ENCODE peak calls at places on chromosomes 5 and 9, in six cellular contexts. One of them, this sample, is unnamed.

GRCh38 chr5:88269222-88269771 is 652 bp upstream of the TMEM161B start:
- DNase-seq in GM23338: peak
- DNase-seq in M059J: peak
- DNase-seq in astrocyte of the spinal cord: peak
- DNase-seq in activated naive CD4-positive, alpha-beta T cell treated with anti-CD3 and anti-CD28 coated beads, Interleukin-2, amount 50 U/mL, for 16 hours: peak
- DNase-seq in IMR-90: peak
- DNase-seq in this sample: peak

GRCh38 chr5:59745422-59745863 is 148.1 kb downstream of the PDE4D start:
- DNase-seq in GM23338: no peak
- DNase-seq in M059J: peak
- DNase-seq in astrocyte of the spinal cord: peak
- DNase-seq in activated naive CD4-positive, alpha-beta T cell treated with anti-CD3 and anti-CD28 coated beads, Interleukin-2, amount 50 U/mL, for 16 hours: no peak
- DNase-seq in IMR-90: peak
- DNase-seq in this sample: no peak

GRCh38 chr5:35158627-35159369 is 71.5 kb downstream of the PRLR start:
- DNase-seq in GM23338: no peak
- DNase-seq in M059J: no peak
- DNase-seq in astrocyte of the spinal cord: no peak
- DNase-seq in activated naive CD4-positive, alpha-beta T cell treated with anti-CD3 and anti-CD28 coated beads, Interleukin-2, amount 50 U/mL, for 16 hours: no peak
- DNase-seq in IMR-90: no peak
- DNase-seq in this sample: no peak

GRCh38 chr5:17216176-17216973 is 1.1 kb upstream of the BASP1 start:
- DNase-seq in GM23338: peak
- DNase-seq in M059J: peak
- DNase-seq in astrocyte of the spinal cord: peak
- DNase-seq in activated naive CD4-positive, alpha-beta T cell treated with anti-CD3 and anti-CD28 coated beads, Interleukin-2, amount 50 U/mL, for 16 hours: peak
- DNase-seq in IMR-90: peak
- DNase-seq in this sample: peak

GRCh38 chr9:7790819-7791182 is 8.8 kb downstream of the DMAC1 start:
- DNase-seq in GM23338: no peak
- DNase-seq in M059J: no peak
- DNase-seq in astrocyte of the spinal cord: no peak
- DNase-seq in activated naive CD4-positive, alpha-beta T cell treated with anti-CD3 and anti-CD28 coated beads, Interleukin-2, amount 50 U/mL, for 16 hours: no peak
- DNase-seq in IMR-90: no peak
- DNase-seq in this sample: no peak

GRCh38 chr5:64637144-64637543 is 53.2 kb upstream of the SHISAL2B start:
- DNase-seq in GM23338: no peak
- DNase-seq in M059J: peak
- DNase-seq in astrocyte of the spinal cord: no peak
- DNase-seq in activated naive CD4-positive, alpha-beta T cell treated with anti-CD3 and anti-CD28 coated beads, Interleukin-2, amount 50 U/mL, for 16 hours: no peak
- DNase-seq in IMR-90: no peak
- DNase-seq in this sample: no peak

GRCh38 chr5:174514983-174515394 is 209.4 kb upstream of the MSX2 start:
- DNase-seq in GM23338: no peak
- DNase-seq in M059J: no peak
- DNase-seq in astrocyte of the spinal cord: no peak
- DNase-seq in activated naive CD4-positive, alpha-beta T cell treated with anti-CD3 and anti-CD28 coated beads, Interleukin-2, amount 50 U/mL, for 16 hours: no peak
- DNase-seq in IMR-90: no peak
- DNase-seq in this sample: no peak

GRCh38 chr5:90786756-90787155 is 228.2 kb downstream of the ADGRV1 start:
- DNase-seq in GM23338: no peak
- DNase-seq in M059J: no peak
- DNase-seq in astrocyte of the spinal cord: no peak
- DNase-seq in activated naive CD4-positive, alpha-beta T cell treated with anti-CD3 and anti-CD28 coated beads, Interleukin-2, amount 50 U/mL, for 16 hours: no peak
- DNase-seq in IMR-90: no peak
- DNase-seq in this sample: no peak

GRCh38 chr5:53211799-53212198 is 102.2 kb upstream of the MOCS2 start:
- DNase-seq in GM23338: no peak
- DNase-seq in M059J: peak
- DNase-seq in astrocyte of the spinal cord: peak
- DNase-seq in activated naive CD4-positive, alpha-beta T cell treated with anti-CD3 and anti-CD28 coated beads, Interleukin-2, amount 50 U/mL, for 16 hours: no peak
- DNase-seq in IMR-90: peak
- DNase-seq in this sample: no peak

GRCh38 chr5:145473032-145473642 is 362.0 kb downstream of the PRELID2 start:
- DNase-seq in GM23338: no peak
- DNase-seq in M059J: no peak
- DNase-seq in astrocyte of the spinal cord: no peak
- DNase-seq in activated naive CD4-positive, alpha-beta T cell treated with anti-CD3 and anti-CD28 coated beads, Interleukin-2, amount 50 U/mL, for 16 hours: no peak
- DNase-seq in IMR-90: peak
- DNase-seq in this sample: no peak

GRCh38 chr5:96714450-96714849 is 52.3 kb downstream of the CAST start:
- DNase-seq in GM23338: no peak
- DNase-seq in M059J: no peak
- DNase-seq in astrocyte of the spinal cord: no peak
- DNase-seq in activated naive CD4-positive, alpha-beta T cell treated with anti-CD3 and anti-CD28 coated beads, Interleukin-2, amount 50 U/mL, for 16 hours: no peak
- DNase-seq in IMR-90: no peak
- DNase-seq in this sample: no peak